ENCODE peak calls at places on chromosomes 2 and 18, in four cellular contexts. E, D, J and K are unnamed samples. For H3K27me3 and H3K4me1, the result is how much of the 10 kb centered on the place peaks cover.

GRCh38 chr18:21912339-21913239 is 172.0 kb downstream of the MIB1 start:
- ATAC-seq in E (peak), D (peak), J (no peak), K (no peak)

GRCh38 chr2:112891333-112891950 is 19.5 kb upstream of the IL37 start:
- ATAC-seq in E (peak), D (peak), J (no peak), K (no peak)

GRCh38 chr2:128775401-128776285 is 457.0 kb upstream of the HS6ST1 start:
- ATAC-seq in E (no peak), D (no peak), J (no peak), K (no peak)

GRCh38 chr18:12394428-12394827 is 13.3 kb upstream of the PRELID3A start:
- ATAC-seq in E (peak), D (no peak), J (no peak), K (no peak)

GRCh38 chr2:233414273-233414654 is 60.0 kb downstream of the DGKD start:
- ATAC-seq in E (no peak), D (no peak), J (peak), K (no peak)

GRCh38 chr2:234950730-234951385 is 959 bp upstream of the SH3BP4 start:
- ATAC-seq in E (no peak), D (no peak), J (peak), K (peak)

GRCh38 chr2:213766465-213766891 is 482.2 kb downstream of the SPAG16 start:
- ATAC-seq in E (no peak), D (no peak), J (no peak), K (no peak)

GRCh38 chr2:71587509-71588073 is 134.2 kb downstream of the DYSF start:
- ATAC-seq in E (no peak), D (no peak), J (no peak), K (no peak)

GRCh38 chr2:3637311-3637675 is 20.7 kb upstream of the ALLC start:
- ATAC-seq in E (no peak), D (no peak), J (no peak), K (no peak)

GRCh38 chr2:186032337-186032736 is 293.7 kb downstream of the FSIP2 start:
- ATAC-seq in E (no peak), D (no peak), J (no peak), K (no peak)

GRCh38 chr18:7205346-7205745 is 25.5 kb upstream of the LRRC30 start:
- ATAC-seq in E (no peak), D (no peak), J (no peak), K (peak)

GRCh38 chr2:28423856-28424605 is 31.4 kb downstream of the FOSL2 start:
- ATAC-seq in E (peak), D (no peak), J (no peak), K (no peak)

GRCh38 chr2:98935111-98935770 is 784 bp downstream of the CRACDL start:
- ATAC-seq in E (no peak), D (no peak), J (no peak), K (no peak)

GRCh38 chr18:22347624-22348511 is 69.8 kb downstream of the CTAGE1 start:
- ATAC-seq in E (peak), D (no peak), J (no peak), K (peak)

GRCh38 chr2:215083146-215083545 is 55.3 kb downstream of the ABCA12 start:
- ATAC-seq in E (no peak), D (no peak), J (no peak), K (no peak)

GRCh38 chr18:8960740-8961657 is 141.5 kb upstream of the NDUFV2 start:
- ATAC-seq in E (peak), D (no peak), J (no peak), K (no peak)

GRCh38 chr2:158486150-158486969 is 29.6 kb downstream of the PKP4 start:
- ATAC-seq in E (no peak), D (peak), J (no peak), K (no peak)

GRCh38 chr2:100071350-100072043 is 70.9 kb downstream of the AFF3 start:
- ATAC-seq in E (no peak), D (no peak), J (no peak), K (no peak)

GRCh38 chr2:109728809-109729208 is 65.3 kb upstream of the RGPD5 start:
- ATAC-seq in E (no peak), D (no peak), J (no peak), K (peak)

GRCh38 chr2:98835831-98836385 is 100.1 kb downstream of the CRACDL start:
- ATAC-seq in E (no peak), D (no peak), J (no peak), K (no peak)

GRCh38 chr18:23235860-23236259 is 100.6 kb downstream of the CABLES1 start:
- ATAC-seq in E (no peak), D (no peak), J (no peak), K (no peak)

GRCh38 chr18:3611313-3612038 is 161.5 kb downstream of the TGIF1 start:
- ATAC-seq in E (no peak), D (peak), J (no peak), K (no peak)

GRCh38 chr2:99659874-99660273 is 170.1 kb upstream of the REV1 start:
- ATAC-seq in E (no peak), D (no peak), J (peak), K (peak)

GRCh38 chr2:148590613-148591012 is 53.9 kb upstream of the EPC2 start:
- ATAC-seq in E (no peak), D (no peak), J (no peak), K (no peak)

GRCh38 chr2:68499133-68499532 is 31.7 kb downstream of the APLF start:
- ATAC-seq in E (peak), D (no peak), J (no peak), K (no peak)

GRCh38 chr2:46350030-46350699 is 53.0 kb downstream of the EPAS1 start:
- ATAC-seq in E (peak), D (no peak), J (no peak), K (no peak)

GRCh38 chr2:104850322-104851184 is 3.4 kb upstream of the POU3F3 start:
- ATAC-seq in E (no peak), D (no peak), J (no peak), K (no peak)
- H3K27me3 ChIP-seq in E (under half), D (under half), J (half or more), K (half or more)

GRCh38 chr2:188145885-188146284 is 145.8 kb upstream of the GULP1 start:
- ATAC-seq in E (no peak), D (no peak), J (no peak), K (no peak)
- H3K4me1 ChIP-seq in E (under half), D (under half), J (under half), K (under half)

GRCh38 chr2:61272421-61273070 is 110.6 kb downstream of the C2orf74 start:
- ATAC-seq in E (no peak), D (no peak), J (no peak), K (no peak)
- TF ChIP-seq POLR2A in E (no peak), D (no peak), J (no peak), K (no peak)

GRCh38 chr18:38497281-38497680 is 931.7 kb upstream of the CELF4 start:
- ATAC-seq in E (no peak), D (no peak), J (no peak), K (no peak)

GRCh38 chr18:38496222-38496810 is 930.7 kb upstream of the CELF4 start:
- ATAC-seq in E (no peak), D (no peak), J (no peak), K (no peak)

GRCh38 chr18:38491195-38491594 is 925.6 kb upstream of the CELF4 start:
- ATAC-seq in E (no peak), D (no peak), J (no peak), K (no peak)

DNA sequence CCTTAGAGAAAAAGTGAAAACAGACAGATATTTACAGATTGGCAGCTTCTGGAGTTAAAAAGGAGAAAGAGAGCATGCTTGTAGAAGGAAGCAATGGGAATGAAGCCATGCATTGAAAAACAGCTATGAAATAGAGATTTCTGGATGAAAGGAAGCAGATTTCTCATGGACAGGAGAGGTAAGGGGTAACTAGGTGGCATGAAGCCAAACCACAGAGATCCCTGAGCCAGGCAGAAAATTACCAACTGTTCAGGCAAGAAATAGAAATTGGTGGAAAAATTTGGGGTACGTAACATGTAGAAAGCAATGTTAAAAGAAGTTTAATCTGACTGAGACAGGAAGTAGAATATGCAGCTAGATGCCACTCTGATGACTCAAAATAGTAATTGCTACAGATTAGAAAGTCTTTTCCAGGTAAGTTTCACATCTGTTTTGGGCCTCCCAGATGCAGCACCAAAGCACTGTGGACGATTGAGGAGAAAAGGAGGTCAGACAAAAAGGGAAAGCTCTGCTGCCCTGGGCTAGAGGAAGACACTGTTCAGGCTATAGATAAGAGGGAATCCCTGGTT is 928.5 kb upstream of the CELF4 start:
- ATAC-seq in E (no peak), D (no peak), J (no peak), K (no peak)
- H3K27me3 ChIP-seq in E (under half), D (under half), J (under half), K (under half)

DNA sequence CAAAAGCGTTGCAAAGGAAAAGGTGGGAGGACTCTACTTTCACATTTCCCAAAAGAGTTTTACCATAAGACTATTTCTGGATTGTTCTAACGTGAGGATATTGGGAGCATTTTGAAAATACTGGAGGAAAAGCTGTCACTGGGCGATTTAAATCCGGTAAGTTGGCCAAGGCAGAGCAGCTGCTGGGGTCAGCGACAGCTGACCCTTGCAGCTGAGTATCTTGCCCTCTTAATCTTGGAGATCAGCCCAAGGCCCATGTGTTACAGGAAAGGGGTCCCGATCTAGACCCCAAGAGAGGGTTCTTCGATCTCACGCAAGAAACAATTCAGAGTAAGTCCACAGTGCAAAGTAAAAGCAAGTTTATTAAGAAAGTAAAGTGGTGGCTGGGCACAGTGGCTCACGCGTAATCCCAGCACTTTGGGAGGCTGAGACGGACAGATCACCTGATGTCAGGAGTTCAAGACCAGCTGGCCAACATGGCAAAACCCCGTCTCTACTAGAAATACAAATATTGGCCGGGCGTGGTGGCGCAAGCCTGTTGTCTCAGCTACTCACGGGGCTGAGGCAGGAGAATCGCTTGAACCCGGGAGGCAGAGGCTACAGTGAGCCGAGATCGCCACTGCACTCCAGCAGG is 975 bp upstream of the ST3GAL5 start:
- ATAC-seq in E (peak), D (no peak), J (no peak), K (no peak)
- H3K4me1 ChIP-seq in E (under half), D (under half), J (under half), K (half or more)

GRCh38 chr2:218397502-218398436 is 1.9 kb upstream of the CTDSP1 start:
- ATAC-seq in E (peak), D (peak), J (no peak), K (no peak)

GRCh38 chr2:218400167-218400929 is 680 bp downstream of the CTDSP1 start:
- ATAC-seq in E (peak), D (no peak), J (peak), K (no peak)

GRCh38 chr2:218400930-218401833 is 1.5 kb downstream of the CTDSP1 start:
- ATAC-seq in E (peak), D (peak), J (no peak), K (no peak)

GRCh38 chr2:218398437-218399390 is 954 bp upstream of the CTDSP1 start:
- ATAC-seq in E (peak), D (peak), J (peak), K (peak)

DNA sequence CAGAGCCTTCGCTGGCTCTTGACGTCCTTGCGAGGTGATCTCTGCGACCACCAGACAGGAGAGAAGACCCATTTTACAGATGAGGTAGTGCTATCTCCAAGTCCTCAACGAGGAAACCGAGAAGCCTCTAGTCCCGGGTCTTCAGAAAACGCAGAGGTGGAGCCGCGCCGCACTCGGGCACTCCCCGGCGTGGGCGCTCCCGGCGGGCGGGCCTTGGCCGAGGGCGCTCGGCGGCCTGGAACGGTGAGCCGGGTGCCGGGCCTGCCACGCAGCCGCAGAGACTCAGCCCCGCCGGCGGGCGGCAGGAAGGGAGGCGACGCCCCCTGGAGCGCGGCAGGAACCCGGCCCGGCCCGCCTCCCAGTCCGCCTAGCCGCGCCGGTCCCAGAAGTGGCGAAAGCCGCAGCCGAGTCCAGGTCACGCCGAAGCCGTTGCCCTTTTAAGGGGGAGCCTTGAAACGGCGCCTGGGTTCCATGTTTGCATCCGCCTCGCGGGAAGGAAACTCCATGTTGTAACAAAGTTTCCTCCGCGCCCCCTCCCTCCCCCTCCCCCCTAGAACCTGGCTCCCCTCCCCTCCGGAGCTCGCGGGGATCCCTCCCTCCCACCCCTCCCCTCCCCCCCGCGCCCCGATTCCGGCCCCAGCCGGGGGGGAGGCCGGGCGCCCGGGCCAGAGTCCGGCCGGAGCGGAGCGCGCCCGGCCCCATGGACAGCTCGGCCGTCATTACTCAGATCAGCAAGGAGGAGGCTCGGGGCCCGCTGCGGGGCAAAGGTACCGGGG is at the start of gene CTDSP1:
- ATAC-seq in E (peak), D (peak), J (peak), K (peak)
- TF ChIP-seq POLR2A in E (peak), D (no peak), J (peak), K (peak)